ENCODE peak calls at places on chromosomes 6 and 20, in ten cellular contexts. One of them, this sample, is unnamed.

GRCh38 chr20:14860410-14860814 is 523.0 kb upstream of the FLRT3 start:
- DNase-seq in left cardiac atrium: no peak
- DNase-seq in CD4-positive, alpha-beta memory T cell: no peak
- DNase-seq in OCI-LY7: no peak
- DNase-seq in AG08395: no peak
- DNase-seq in fibroblast of the aortic adventitia: no peak
- DNase-seq in activated CD4-positive, alpha-beta T cell treated with anti-CD3 and anti-CD28 coated beads, Interleukin-2, amount 50 U/mL, for 1 hour: no peak
- DNase-seq in mesothelial cell of epicardium: no peak
- DNase-seq in IMR-90: no peak
- DNase-seq in NCI-H2081: peak
- DNase-seq in this sample: no peak

GRCh38 chr6:91611190-91611589 is 1024.3 kb upstream of the MAP3K7 start:
- DNase-seq in left cardiac atrium: no peak
- DNase-seq in CD4-positive, alpha-beta memory T cell: no peak
- DNase-seq in OCI-LY7: no peak
- DNase-seq in AG08395: no peak
- DNase-seq in fibroblast of the aortic adventitia: no peak
- DNase-seq in activated CD4-positive, alpha-beta T cell treated with anti-CD3 and anti-CD28 coated beads, Interleukin-2, amount 50 U/mL, for 1 hour: no peak
- DNase-seq in mesothelial cell of epicardium: no peak
- DNase-seq in IMR-90: no peak
- DNase-seq in NCI-H2081: no peak
- DNase-seq in this sample: no peak

GRCh38 chr6:149127212-149127611 is 190.3 kb upstream of the TAB2 start:
- DNase-seq in left cardiac atrium: no peak
- DNase-seq in CD4-positive, alpha-beta memory T cell: no peak
- DNase-seq in OCI-LY7: no peak
- DNase-seq in AG08395: no peak
- DNase-seq in fibroblast of the aortic adventitia: peak
- DNase-seq in activated CD4-positive, alpha-beta T cell treated with anti-CD3 and anti-CD28 coated beads, Interleukin-2, amount 50 U/mL, for 1 hour: no peak
- DNase-seq in mesothelial cell of epicardium: no peak
- DNase-seq in IMR-90: peak
- DNase-seq in NCI-H2081: no peak
- DNase-seq in this sample: no peak

GRCh38 chr6:85675030-85675819 is 32.5 kb upstream of the SYNCRIP start:
- DNase-seq in left cardiac atrium: no peak
- DNase-seq in CD4-positive, alpha-beta memory T cell: no peak
- DNase-seq in OCI-LY7: peak
- DNase-seq in AG08395: no peak
- DNase-seq in fibroblast of the aortic adventitia: peak
- DNase-seq in activated CD4-positive, alpha-beta T cell treated with anti-CD3 and anti-CD28 coated beads, Interleukin-2, amount 50 U/mL, for 1 hour: no peak
- DNase-seq in mesothelial cell of epicardium: no peak
- DNase-seq in IMR-90: peak
- DNase-seq in NCI-H2081: no peak
- DNase-seq in this sample: no peak

GRCh38 chr20:3044336-3044965 is 1.0 kb downstream of the GNRH2 start:
- DNase-seq in left cardiac atrium: no peak
- DNase-seq in CD4-positive, alpha-beta memory T cell: no peak
- DNase-seq in OCI-LY7: no peak
- DNase-seq in AG08395: no peak
- DNase-seq in fibroblast of the aortic adventitia: no peak
- DNase-seq in activated CD4-positive, alpha-beta T cell treated with anti-CD3 and anti-CD28 coated beads, Interleukin-2, amount 50 U/mL, for 1 hour: no peak
- DNase-seq in mesothelial cell of epicardium: no peak
- DNase-seq in IMR-90: no peak
- DNase-seq in NCI-H2081: no peak
- DNase-seq in this sample: no peak

GRCh38 chr6:53544050-53544499 is 826 bp downstream of the GCLC start:
- DNase-seq in left cardiac atrium: no peak
- DNase-seq in CD4-positive, alpha-beta memory T cell: peak
- DNase-seq in OCI-LY7: peak
- DNase-seq in AG08395: no peak
- DNase-seq in fibroblast of the aortic adventitia: peak
- DNase-seq in activated CD4-positive, alpha-beta T cell treated with anti-CD3 and anti-CD28 coated beads, Interleukin-2, amount 50 U/mL, for 1 hour: no peak
- DNase-seq in mesothelial cell of epicardium: no peak
- DNase-seq in IMR-90: peak
- DNase-seq in NCI-H2081: no peak
- DNase-seq in this sample: no peak

GRCh38 chr6:107982511-107982910 is 24.5 kb upstream of the SEC63 start:
- DNase-seq in left cardiac atrium: no peak
- DNase-seq in CD4-positive, alpha-beta memory T cell: no peak
- DNase-seq in OCI-LY7: no peak
- DNase-seq in AG08395: no peak
- DNase-seq in fibroblast of the aortic adventitia: no peak
- DNase-seq in activated CD4-positive, alpha-beta T cell treated with anti-CD3 and anti-CD28 coated beads, Interleukin-2, amount 50 U/mL, for 1 hour: no peak
- DNase-seq in mesothelial cell of epicardium: no peak
- DNase-seq in IMR-90: no peak
- DNase-seq in NCI-H2081: no peak
- DNase-seq in this sample: no peak

GRCh38 chr20:13099676-13100075 is 90.9 kb downstream of the SPTLC3 start:
- DNase-seq in left cardiac atrium: no peak
- DNase-seq in CD4-positive, alpha-beta memory T cell: no peak
- DNase-seq in OCI-LY7: no peak
- DNase-seq in AG08395: no peak
- DNase-seq in fibroblast of the aortic adventitia: peak
- DNase-seq in activated CD4-positive, alpha-beta T cell treated with anti-CD3 and anti-CD28 coated beads, Interleukin-2, amount 50 U/mL, for 1 hour: no peak
- DNase-seq in mesothelial cell of epicardium: no peak
- DNase-seq in IMR-90: peak
- DNase-seq in NCI-H2081: no peak
- DNase-seq in this sample: no peak

GRCh38 chr6:129678463-129678862 is 31.5 kb downstream of the ARHGAP18 start:
- DNase-seq in left cardiac atrium: no peak
- DNase-seq in CD4-positive, alpha-beta memory T cell: no peak
- DNase-seq in OCI-LY7: no peak
- DNase-seq in AG08395: no peak
- DNase-seq in fibroblast of the aortic adventitia: no peak
- DNase-seq in activated CD4-positive, alpha-beta T cell treated with anti-CD3 and anti-CD28 coated beads, Interleukin-2, amount 50 U/mL, for 1 hour: no peak
- DNase-seq in mesothelial cell of epicardium: no peak
- DNase-seq in IMR-90: no peak
- DNase-seq in NCI-H2081: no peak
- DNase-seq in this sample: no peak

GRCh38 chr6:42193491-42193894 is 1.3 kb downstream of the GUCA1B start:
- DNase-seq in left cardiac atrium: no peak
- DNase-seq in CD4-positive, alpha-beta memory T cell: no peak
- DNase-seq in OCI-LY7: no peak
- DNase-seq in AG08395: peak
- DNase-seq in fibroblast of the aortic adventitia: peak
- DNase-seq in activated CD4-positive, alpha-beta T cell treated with anti-CD3 and anti-CD28 coated beads, Interleukin-2, amount 50 U/mL, for 1 hour: no peak
- DNase-seq in mesothelial cell of epicardium: no peak
- DNase-seq in IMR-90: no peak
- DNase-seq in NCI-H2081: no peak
- DNase-seq in this sample: no peak

GRCh38 chr6:130934848-130935585 is 107.8 kb downstream of the SMLR1 start:
- DNase-seq in left cardiac atrium: no peak
- DNase-seq in CD4-positive, alpha-beta memory T cell: no peak
- DNase-seq in OCI-LY7: no peak
- DNase-seq in AG08395: peak
- DNase-seq in fibroblast of the aortic adventitia: peak
- DNase-seq in activated CD4-positive, alpha-beta T cell treated with anti-CD3 and anti-CD28 coated beads, Interleukin-2, amount 50 U/mL, for 1 hour: no peak
- DNase-seq in mesothelial cell of epicardium: no peak
- DNase-seq in IMR-90: no peak
- DNase-seq in NCI-H2081: no peak
- DNase-seq in this sample: no peak

GRCh38 chr6:90677440-90677839 is 90.6 kb upstream of the MAP3K7 start:
- DNase-seq in left cardiac atrium: no peak
- DNase-seq in CD4-positive, alpha-beta memory T cell: no peak
- DNase-seq in OCI-LY7: no peak
- DNase-seq in AG08395: no peak
- DNase-seq in fibroblast of the aortic adventitia: no peak
- DNase-seq in activated CD4-positive, alpha-beta T cell treated with anti-CD3 and anti-CD28 coated beads, Interleukin-2, amount 50 U/mL, for 1 hour: no peak
- DNase-seq in mesothelial cell of epicardium: no peak
- DNase-seq in IMR-90: no peak
- DNase-seq in NCI-H2081: peak
- DNase-seq in this sample: no peak

GRCh38 chr20:58716476-58717277 is 24.1 kb downstream of the NPEPL1 start:
- DNase-seq in left cardiac atrium: peak
- DNase-seq in CD4-positive, alpha-beta memory T cell: no peak
- DNase-seq in OCI-LY7: no peak
- DNase-seq in AG08395: no peak
- DNase-seq in fibroblast of the aortic adventitia: no peak
- DNase-seq in activated CD4-positive, alpha-beta T cell treated with anti-CD3 and anti-CD28 coated beads, Interleukin-2, amount 50 U/mL, for 1 hour: no peak
- DNase-seq in mesothelial cell of epicardium: peak
- DNase-seq in IMR-90: no peak
- DNase-seq in NCI-H2081: no peak
- DNase-seq in this sample: no peak

GRCh38 chr6:80457044-80457933 is 350.8 kb downstream of the BCKDHB start:
- DNase-seq in left cardiac atrium: peak
- DNase-seq in CD4-positive, alpha-beta memory T cell: no peak
- DNase-seq in OCI-LY7: no peak
- DNase-seq in AG08395: peak
- DNase-seq in fibroblast of the aortic adventitia: peak
- DNase-seq in activated CD4-positive, alpha-beta T cell treated with anti-CD3 and anti-CD28 coated beads, Interleukin-2, amount 50 U/mL, for 1 hour: no peak
- DNase-seq in mesothelial cell of epicardium: no peak
- DNase-seq in IMR-90: peak
- DNase-seq in NCI-H2081: no peak
- DNase-seq in this sample: peak

GRCh38 chr6:51182884-51183283 is 364.2 kb downstream of the TFAP2B start:
- DNase-seq in left cardiac atrium: no peak
- DNase-seq in CD4-positive, alpha-beta memory T cell: no peak
- DNase-seq in OCI-LY7: no peak
- DNase-seq in AG08395: no peak
- DNase-seq in fibroblast of the aortic adventitia: no peak
- DNase-seq in activated CD4-positive, alpha-beta T cell treated with anti-CD3 and anti-CD28 coated beads, Interleukin-2, amount 50 U/mL, for 1 hour: no peak
- DNase-seq in mesothelial cell of epicardium: no peak
- DNase-seq in IMR-90: no peak
- DNase-seq in NCI-H2081: no peak
- DNase-seq in this sample: no peak

GRCh38 chr6:145332001-145332400 is 403.3 kb downstream of the EPM2A start:
- DNase-seq in left cardiac atrium: no peak
- DNase-seq in CD4-positive, alpha-beta memory T cell: no peak
- DNase-seq in OCI-LY7: no peak
- DNase-seq in AG08395: no peak
- DNase-seq in fibroblast of the aortic adventitia: no peak
- DNase-seq in activated CD4-positive, alpha-beta T cell treated with anti-CD3 and anti-CD28 coated beads, Interleukin-2, amount 50 U/mL, for 1 hour: no peak
- DNase-seq in mesothelial cell of epicardium: peak
- DNase-seq in IMR-90: no peak
- DNase-seq in NCI-H2081: no peak
- DNase-seq in this sample: no peak

GRCh38 chr20:59405226-59405815 is 104.9 kb downstream of the EDN3 start:
- DNase-seq in left cardiac atrium: no peak
- DNase-seq in CD4-positive, alpha-beta memory T cell: no peak
- DNase-seq in OCI-LY7: no peak
- DNase-seq in AG08395: no peak
- DNase-seq in fibroblast of the aortic adventitia: no peak
- DNase-seq in activated CD4-positive, alpha-beta T cell treated with anti-CD3 and anti-CD28 coated beads, Interleukin-2, amount 50 U/mL, for 1 hour: no peak
- DNase-seq in mesothelial cell of epicardium: no peak
- DNase-seq in IMR-90: no peak
- DNase-seq in NCI-H2081: no peak
- DNase-seq in this sample: no peak

GRCh38 chr6:156559151-156559690 is 218.0 kb upstream of the ARID1B start:
- DNase-seq in left cardiac atrium: no peak
- DNase-seq in CD4-positive, alpha-beta memory T cell: no peak
- DNase-seq in OCI-LY7: no peak
- DNase-seq in AG08395: no peak
- DNase-seq in fibroblast of the aortic adventitia: no peak
- DNase-seq in activated CD4-positive, alpha-beta T cell treated with anti-CD3 and anti-CD28 coated beads, Interleukin-2, amount 50 U/mL, for 1 hour: no peak
- DNase-seq in mesothelial cell of epicardium: no peak
- DNase-seq in IMR-90: no peak
- DNase-seq in NCI-H2081: no peak
- DNase-seq in this sample: no peak

GRCh38 chr6:10617008-10617696 is 77.3 kb downstream of the C6orf52 start:
- DNase-seq in left cardiac atrium: no peak
- DNase-seq in CD4-positive, alpha-beta memory T cell: no peak
- DNase-seq in OCI-LY7: no peak
- DNase-seq in AG08395: no peak
- DNase-seq in fibroblast of the aortic adventitia: no peak
- DNase-seq in activated CD4-positive, alpha-beta T cell treated with anti-CD3 and anti-CD28 coated beads, Interleukin-2, amount 50 U/mL, for 1 hour: no peak
- DNase-seq in mesothelial cell of epicardium: no peak
- DNase-seq in IMR-90: no peak
- DNase-seq in NCI-H2081: no peak
- DNase-seq in this sample: no peak

GRCh38 chr6:34585512-34586045 is 29.4 kb upstream of the SPDEF start:
- DNase-seq in left cardiac atrium: no peak
- DNase-seq in CD4-positive, alpha-beta memory T cell: no peak
- DNase-seq in OCI-LY7: no peak
- DNase-seq in AG08395: peak
- DNase-seq in fibroblast of the aortic adventitia: peak
- DNase-seq in activated CD4-positive, alpha-beta T cell treated with anti-CD3 and anti-CD28 coated beads, Interleukin-2, amount 50 U/mL, for 1 hour: no peak
- DNase-seq in mesothelial cell of epicardium: no peak
- DNase-seq in IMR-90: peak
- DNase-seq in NCI-H2081: no peak
- DNase-seq in this sample: no peak

GRCh38 chr6:90502381-90502780 is 84.5 kb downstream of the MAP3K7 start:
- DNase-seq in left cardiac atrium: no peak
- DNase-seq in CD4-positive, alpha-beta memory T cell: no peak
- DNase-seq in OCI-LY7: no peak
- DNase-seq in AG08395: no peak
- DNase-seq in fibroblast of the aortic adventitia: no peak
- DNase-seq in activated CD4-positive, alpha-beta T cell treated with anti-CD3 and anti-CD28 coated beads, Interleukin-2, amount 50 U/mL, for 1 hour: no peak
- DNase-seq in mesothelial cell of epicardium: no peak
- DNase-seq in IMR-90: no peak
- DNase-seq in NCI-H2081: no peak
- DNase-seq in this sample: no peak

GRCh38 chr20:4152696-4153235 is 137.4 kb upstream of the RNF24 start:
- DNase-seq in left cardiac atrium: no peak
- DNase-seq in CD4-positive, alpha-beta memory T cell: no peak
- DNase-seq in OCI-LY7: no peak
- DNase-seq in AG08395: peak
- DNase-seq in fibroblast of the aortic adventitia: peak
- DNase-seq in activated CD4-positive, alpha-beta T cell treated with anti-CD3 and anti-CD28 coated beads, Interleukin-2, amount 50 U/mL, for 1 hour: no peak
- DNase-seq in mesothelial cell of epicardium: no peak
- DNase-seq in IMR-90: peak
- DNase-seq in NCI-H2081: no peak
- DNase-seq in this sample: no peak

GRCh38 chr6:50832912-50833311 is 14.2 kb downstream of the TFAP2B start:
- DNase-seq in left cardiac atrium: no peak
- DNase-seq in CD4-positive, alpha-beta memory T cell: no peak
- DNase-seq in OCI-LY7: no peak
- DNase-seq in AG08395: no peak
- DNase-seq in fibroblast of the aortic adventitia: no peak
- DNase-seq in activated CD4-positive, alpha-beta T cell treated with anti-CD3 and anti-CD28 coated beads, Interleukin-2, amount 50 U/mL, for 1 hour: no peak
- DNase-seq in mesothelial cell of epicardium: no peak
- DNase-seq in IMR-90: no peak
- DNase-seq in NCI-H2081: no peak
- DNase-seq in this sample: no peak

GRCh38 chr6:47248446-47248845 is 61.3 kb downstream of the TNFRSF21 start:
- DNase-seq in left cardiac atrium: no peak
- DNase-seq in CD4-positive, alpha-beta memory T cell: no peak
- DNase-seq in OCI-LY7: peak
- DNase-seq in AG08395: no peak
- DNase-seq in fibroblast of the aortic adventitia: no peak
- DNase-seq in activated CD4-positive, alpha-beta T cell treated with anti-CD3 and anti-CD28 coated beads, Interleukin-2, amount 50 U/mL, for 1 hour: no peak
- DNase-seq in mesothelial cell of epicardium: no peak
- DNase-seq in IMR-90: no peak
- DNase-seq in NCI-H2081: no peak
- DNase-seq in this sample: no peak

GRCh38 chr6:151958332-151958731 is 150.8 kb downstream of the ESR1 start:
- DNase-seq in left cardiac atrium: no peak
- DNase-seq in CD4-positive, alpha-beta memory T cell: no peak
- DNase-seq in OCI-LY7: no peak
- DNase-seq in AG08395: peak
- DNase-seq in fibroblast of the aortic adventitia: peak
- DNase-seq in activated CD4-positive, alpha-beta T cell treated with anti-CD3 and anti-CD28 coated beads, Interleukin-2, amount 50 U/mL, for 1 hour: no peak
- DNase-seq in mesothelial cell of epicardium: no peak
- DNase-seq in IMR-90: no peak
- DNase-seq in NCI-H2081: no peak
- DNase-seq in this sample: no peak

GRCh38 chr20:62367483-62368302 is 581 bp upstream of the LAMA5 start:
- DNase-seq in left cardiac atrium: peak
- DNase-seq in CD4-positive, alpha-beta memory T cell: peak
- DNase-seq in OCI-LY7: peak
- DNase-seq in AG08395: no peak
- DNase-seq in fibroblast of the aortic adventitia: no peak
- DNase-seq in activated CD4-positive, alpha-beta T cell treated with anti-CD3 and anti-CD28 coated beads, Interleukin-2, amount 50 U/mL, for 1 hour: no peak
- DNase-seq in mesothelial cell of epicardium: no peak
- DNase-seq in IMR-90: no peak
- DNase-seq in NCI-H2081: no peak
- DNase-seq in this sample: no peak

GRCh38 chr6:32885698-32886286 is 31.8 kb downstream of the PSMB9 start:
- DNase-seq in left cardiac atrium: no peak
- DNase-seq in CD4-positive, alpha-beta memory T cell: no peak
- DNase-seq in OCI-LY7: peak
- DNase-seq in AG08395: peak
- DNase-seq in fibroblast of the aortic adventitia: peak
- DNase-seq in activated CD4-positive, alpha-beta T cell treated with anti-CD3 and anti-CD28 coated beads, Interleukin-2, amount 50 U/mL, for 1 hour: no peak
- DNase-seq in mesothelial cell of epicardium: no peak
- DNase-seq in IMR-90: peak
- DNase-seq in NCI-H2081: peak
- DNase-seq in this sample: no peak

GRCh38 chr6:90295854-90296345 is 743 bp downstream of the BACH2 start:
- DNase-seq in left cardiac atrium: peak
- DNase-seq in CD4-positive, alpha-beta memory T cell: peak
- DNase-seq in OCI-LY7: peak
- DNase-seq in AG08395: peak
- DNase-seq in fibroblast of the aortic adventitia: peak
- DNase-seq in activated CD4-positive, alpha-beta T cell treated with anti-CD3 and anti-CD28 coated beads, Interleukin-2, amount 50 U/mL, for 1 hour: peak
- DNase-seq in mesothelial cell of epicardium: peak
- DNase-seq in IMR-90: peak
- DNase-seq in NCI-H2081: peak
- DNase-seq in this sample: no peak

This sample was measured in GOT3.